ENCODE peak calls at places on chromosomes 7 and 10, in four cellular contexts. B, L, H and S are unnamed samples.

GRCh38 chr10:114694735-114695134 is 36.7 kb upstream of the ABLIM1 start:
- DNase-seq in H (no peak), B (no peak), L (no peak), S (no peak)

GRCh38 chr7:12212051-12212485 is 974 bp downstream of the TMEM106B start:
- DNase-seq in L (no peak), H (peak), B (peak), S (no peak)

GRCh38 chr7:151575471-151575870 is 55.8 kb upstream of the RHEB start:
- DNase-seq in B (no peak), L (no peak), H (no peak), S (no peak)

GRCh38 chr7:117157121-117157870 is 165.6 kb downstream of the WNT2 start:
- DNase-seq in B (peak), H (peak), L (no peak), S (peak)

GRCh38 chr7:143958781-143959180 is 4.1 kb downstream of the OR2F1 start:
- DNase-seq in B (no peak), L (no peak), H (no peak), S (no peak)

GRCh38 chr10:97788552-97789442 is 17.0 kb upstream of the SFRP5 start:
- DNase-seq in L (no peak), H (no peak), B (no peak), S (no peak)

GRCh38 chr10:103576862-103577261 is 83.4 kb downstream of the NEURL1 start:
- DNase-seq in H (no peak), L (no peak), B (no peak), S (no peak)

GRCh38 chr7:69108041-69108440 is 490.2 kb upstream of the AUTS2 start:
- DNase-seq in B (no peak), H (no peak), L (no peak), S (no peak)

GRCh38 chr7:39446546-39446945 is 119.7 kb upstream of the YAE1 start:
- DNase-seq in L (no peak), H (no peak), B (no peak), S (no peak)

GRCh38 chr7:157709531-157710251 is 372.9 kb downstream of the DNAJB6 start:
- DNase-seq in L (no peak), B (no peak), H (no peak), S (no peak)

GRCh38 chr7:73766556-73767229 is 3.4 kb downstream of the CLDN3 start:
- DNase-seq in B (no peak), L (no peak), H (no peak), S (no peak)

GRCh38 chr10:132183046-132183445 is 3.7 kb upstream of the DPYSL4 start:
- DNase-seq in B (peak), H (no peak), L (no peak), S (no peak)

GRCh38 chr7:141590666-141591065 is 39.5 kb downstream of the AGK start:
- DNase-seq in B (no peak), H (no peak), L (no peak), S (no peak)

GRCh38 chr10:73576178-73576889 is 14.8 kb downstream of the USP54 start:
- DNase-seq in L (no peak), B (peak), H (peak), S (peak)

GRCh38 chr10:116444527-116445142 is 17.0 kb downstream of the PNLIPRP3 start:
- DNase-seq in H (peak), L (no peak), B (peak), S (peak)